ENCODE peak calls at places on chromosomes 3 and 15, in five cellular contexts. One of them, this sample, is unnamed.

GRCh38 chr3:13353936-13354542 is 66.1 kb downstream of the NUP210 start:
- DNase-seq in body of pancreas: no peak
- DNase-seq in A549: peak; percentile 40
- DNase-seq in suprapubic skin: no peak
- DNase-seq in left ventricle myocardium inferior: no peak
- DNase-seq in this sample: no peak

GRCh38 chr3:58487140-58487886 is 4.6 kb upstream of the KCTD6 start:
- DNase-seq in left ventricle myocardium inferior: peak; percentile 27
- DNase-seq in A549: no peak
- DNase-seq in suprapubic skin: no peak
- DNase-seq in body of pancreas: peak; percentile 45
- DNase-seq in this sample: peak; percentile 78

GRCh38 chr3:38662544-38662943 is 13.1 kb upstream of the SCN5A start:
- DNase-seq in suprapubic skin: no peak
- DNase-seq in A549: no peak
- DNase-seq in body of pancreas: no peak
- DNase-seq in left ventricle myocardium inferior: no peak
- DNase-seq in this sample: no peak

GRCh38 chr3:197029511-197030167 is at the start of gene MELTF:
- DNase-seq in A549: peak; percentile 80
- DNase-seq in suprapubic skin: no peak
- DNase-seq in body of pancreas: peak; percentile 59
- DNase-seq in left ventricle myocardium inferior: peak; percentile 68
- DNase-seq in this sample: no peak

GRCh38 chr3:157938154-157938774 is 168.0 kb downstream of the SHOX2 start:
- DNase-seq in left ventricle myocardium inferior: no peak
- DNase-seq in suprapubic skin: no peak
- DNase-seq in A549: no peak
- DNase-seq in body of pancreas: peak; percentile 3
- DNase-seq in this sample: no peak

GRCh38 chr3:32484437-32484836 is 18.2 kb downstream of the CMTM6 start:
- DNase-seq in suprapubic skin: no peak
- DNase-seq in left ventricle myocardium inferior: no peak
- DNase-seq in body of pancreas: peak; percentile 36
- DNase-seq in A549: no peak
- DNase-seq in this sample: no peak

GRCh38 chr15:89419370-89419984 is 76.9 kb downstream of the RHCG start:
- DNase-seq in A549: peak; percentile 48
- DNase-seq in suprapubic skin: no peak
- DNase-seq in left ventricle myocardium inferior: peak; percentile 40
- DNase-seq in body of pancreas: peak; percentile 52
- DNase-seq in this sample: peak; percentile 38

GRCh38 chr3:32177702-32178198 is 60.7 kb upstream of the CMTM8 start:
- DNase-seq in left ventricle myocardium inferior: no peak
- DNase-seq in A549: peak; percentile 67
- DNase-seq in suprapubic skin: no peak
- DNase-seq in body of pancreas: peak; percentile 93
- DNase-seq in this sample: peak; percentile 84

GRCh38 chr3:139416275-139416674 is 26.8 kb upstream of the COPB2 start:
- DNase-seq in A549: no peak
- DNase-seq in left ventricle myocardium inferior: no peak
- DNase-seq in suprapubic skin: no peak
- DNase-seq in body of pancreas: no peak
- DNase-seq in this sample: no peak

GRCh38 chr3:8166013-8166412 is 335.6 kb upstream of the LMCD1 start:
- DNase-seq in left ventricle myocardium inferior: no peak
- DNase-seq in suprapubic skin: no peak
- DNase-seq in A549: no peak
- DNase-seq in body of pancreas: no peak
- DNase-seq in this sample: no peak

GRCh38 chr15:25701716-25702465 is 161.2 kb downstream of the ATP10A start:
- DNase-seq in A549: no peak
- DNase-seq in body of pancreas: no peak
- DNase-seq in left ventricle myocardium inferior: no peak
- DNase-seq in suprapubic skin: peak; percentile 69
- DNase-seq in this sample: no peak

GRCh38 chr3:279325-279724 is 82.8 kb downstream of the CHL1 start:
- DNase-seq in left ventricle myocardium inferior: no peak
- DNase-seq in suprapubic skin: no peak
- DNase-seq in A549: no peak
- DNase-seq in body of pancreas: no peak
- DNase-seq in this sample: no peak

DNA sequence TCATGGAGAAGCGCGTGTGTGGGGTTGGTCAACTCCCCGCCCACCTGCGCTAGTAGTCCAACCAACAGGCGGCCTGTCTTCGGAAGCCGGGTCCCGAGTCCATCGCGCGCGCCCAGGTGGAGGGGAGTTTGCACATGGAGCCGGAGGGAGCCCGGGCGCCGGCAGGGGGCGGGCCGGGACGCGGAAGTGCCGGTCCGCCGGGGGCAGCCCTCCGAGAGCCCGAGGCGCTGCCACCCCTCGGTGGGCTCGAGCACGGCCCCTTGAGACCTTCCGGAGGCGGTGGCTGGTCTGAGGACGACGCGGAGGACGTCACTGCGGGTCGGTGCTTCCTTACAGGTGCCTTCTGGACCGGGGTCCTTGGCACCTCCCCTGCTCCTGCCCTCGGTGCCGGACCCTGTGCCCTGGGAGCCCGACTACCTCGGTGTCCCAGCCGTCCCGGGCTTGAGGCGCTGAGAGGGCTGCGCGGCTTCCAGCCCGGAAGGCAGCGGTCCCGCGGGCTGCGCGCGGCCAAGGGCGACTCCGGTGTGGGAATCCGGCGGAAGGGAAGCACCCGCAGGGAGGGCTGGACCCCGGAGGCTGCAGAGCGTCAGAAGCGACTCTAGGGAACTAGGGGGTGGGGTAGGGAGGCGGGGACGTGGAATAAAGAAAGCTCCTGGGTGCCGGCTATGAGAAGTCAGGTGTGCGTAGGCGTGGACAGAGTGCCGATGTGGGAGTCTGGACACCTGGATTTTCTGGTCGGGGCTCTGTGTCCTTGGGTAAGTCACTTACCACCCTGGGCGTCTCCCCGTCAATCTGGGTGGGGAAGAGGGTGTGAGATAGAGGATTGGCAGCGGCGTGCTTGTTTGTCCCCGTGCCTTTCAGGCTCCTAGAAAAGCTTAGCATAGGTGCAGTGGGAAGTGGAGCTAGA is 212.3 kb downstream of the FGF12 start:
- DNase-seq in suprapubic skin: no peak
- DNase-seq in body of pancreas: peak; percentile 92
- DNase-seq in left ventricle myocardium inferior: no peak
- DNase-seq in A549: peak; percentile 4
- DNase-seq in this sample: no peak
- H3K4me3 ChIP-seq in suprapubic skin: peak overlapping the region; percentile 51
- H3K4me3 ChIP-seq in body of pancreas: peak overlapping the region; percentile 73
- H3K4me3 ChIP-seq in left ventricle myocardium inferior: peak overlapping the region; percentile 68
- H3K4me3 ChIP-seq in A549: peak overlapping the region; percentile 38
- H3K4me3 ChIP-seq in this sample: peak overlapping the region; percentile 57

GRCh38 chr3:73561494-73561893 is 63.2 kb downstream of the PDZRN3 start:
- DNase-seq in suprapubic skin: no peak
- DNase-seq in A549: no peak
- DNase-seq in left ventricle myocardium inferior: no peak
- DNase-seq in body of pancreas: no peak
- DNase-seq in this sample: no peak
- H3K27ac ChIP-seq in suprapubic skin: no peak overlapping the region
- H3K27ac ChIP-seq in A549: no peak overlapping the region
- H3K27ac ChIP-seq in left ventricle myocardium inferior: peak overlapping the region; percentile 21
- H3K27ac ChIP-seq in body of pancreas: no peak overlapping the region
- H3K27ac ChIP-seq in this sample: no peak overlapping the region

GRCh38 chr15:77715051-77715450 is 82.3 kb upstream of the LINGO1 start:
- DNase-seq in A549: no peak
- DNase-seq in body of pancreas: no peak
- DNase-seq in suprapubic skin: no peak
- DNase-seq in left ventricle myocardium inferior: no peak
- DNase-seq in this sample: no peak

GRCh38 chr15:77714023-77714422 is 81.3 kb upstream of the LINGO1 start:
- DNase-seq in left ventricle myocardium inferior: no peak
- DNase-seq in body of pancreas: no peak
- DNase-seq in A549: no peak
- DNase-seq in suprapubic skin: no peak
- DNase-seq in this sample: no peak

GRCh38 chr15:77714555-77714954 is 81.8 kb upstream of the LINGO1 start:
- DNase-seq in body of pancreas: no peak
- DNase-seq in suprapubic skin: no peak
- DNase-seq in A549: no peak
- DNase-seq in left ventricle myocardium inferior: no peak
- DNase-seq in this sample: no peak

GRCh38 chr15:77712438-77712837 is 79.7 kb upstream of the LINGO1 start:
- DNase-seq in suprapubic skin: no peak
- DNase-seq in body of pancreas: no peak
- DNase-seq in left ventricle myocardium inferior: no peak
- DNase-seq in A549: no peak
- DNase-seq in this sample: no peak

DNA sequence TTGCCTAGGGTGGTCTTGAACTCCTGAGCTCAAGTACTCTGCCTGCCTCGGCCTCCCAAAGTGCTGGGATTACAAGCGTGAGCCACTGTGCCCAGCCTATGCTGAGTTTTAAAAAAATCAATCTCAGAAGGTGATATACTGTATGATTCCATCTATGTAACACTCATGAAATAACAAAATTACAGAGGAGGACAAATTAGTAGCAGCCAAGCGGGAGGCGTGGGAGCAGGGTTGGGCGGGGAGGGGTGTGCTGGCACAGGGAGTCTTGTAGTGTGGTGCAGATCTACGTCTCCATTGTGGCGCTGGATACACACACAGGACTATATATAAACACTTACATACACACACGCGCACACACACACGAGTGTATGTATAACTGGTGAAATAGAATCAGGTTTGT is 80.6 kb upstream of the LINGO1 start:
- DNase-seq in A549: no peak
- DNase-seq in suprapubic skin: no peak
- DNase-seq in left ventricle myocardium inferior: no peak
- DNase-seq in body of pancreas: no peak
- DNase-seq in this sample: no peak
- TF ChIP-seq CTCF in A549: no peak
- TF ChIP-seq CTCF in suprapubic skin: no peak
- TF ChIP-seq CTCF in left ventricle myocardium inferior: no peak
- TF ChIP-seq CTCF in body of pancreas: no peak
- TF ChIP-seq CTCF in this sample: no peak

GRCh38 chr3:5304188-5304587 is 116.7 kb downstream of the EDEM1 start:
- DNase-seq in suprapubic skin: no peak
- DNase-seq in left ventricle myocardium inferior: no peak
- DNase-seq in A549: no peak
- DNase-seq in body of pancreas: no peak
- DNase-seq in this sample: no peak
- H3K4me3 ChIP-seq in suprapubic skin: no peak overlapping the region
- H3K4me3 ChIP-seq in left ventricle myocardium inferior: no peak overlapping the region
- H3K4me3 ChIP-seq in A549: no peak overlapping the region
- H3K4me3 ChIP-seq in body of pancreas: no peak overlapping the region
- H3K4me3 ChIP-seq in this sample: no peak overlapping the region

GRCh38 chr15:73388256-73388781 is 19.6 kb upstream of the HCN4 start:
- DNase-seq in suprapubic skin: no peak
- DNase-seq in A549: peak; percentile 72
- DNase-seq in left ventricle myocardium inferior: no peak
- DNase-seq in body of pancreas: peak; percentile 38
- DNase-seq in this sample: no peak
- H3K27ac ChIP-seq in suprapubic skin: no peak overlapping the region
- H3K27ac ChIP-seq in A549: peak overlapping the region; percentile 47
- H3K27ac ChIP-seq in left ventricle myocardium inferior: peak overlapping the region; percentile 27
- H3K27ac ChIP-seq in body of pancreas: peak overlapping the region; percentile 74
- H3K27ac ChIP-seq in this sample: no peak overlapping the region

GRCh38 chr15:57537072-57537471 is 54.6 kb upstream of the MYZAP start:
- DNase-seq in left ventricle myocardium inferior: no peak
- DNase-seq in suprapubic skin: no peak
- DNase-seq in body of pancreas: peak; percentile 82
- DNase-seq in A549: no peak
- DNase-seq in this sample: peak; percentile 91
- TF ChIP-seq CTCF in left ventricle myocardium inferior: no peak
- TF ChIP-seq CTCF in suprapubic skin: no peak
- TF ChIP-seq CTCF in body of pancreas: no peak
- TF ChIP-seq CTCF in A549: no peak
- TF ChIP-seq CTCF in this sample: peak; percentile 8

GRCh38 chr15:63190993-63191392 is 1.6 kb downstream of the RAB8B start:
- DNase-seq in A549: no peak
- DNase-seq in body of pancreas: no peak
- DNase-seq in suprapubic skin: no peak
- DNase-seq in left ventricle myocardium inferior: no peak
- DNase-seq in this sample: no peak
- H3K4me3 ChIP-seq in A549: peak overlapping the region; percentile 68
- H3K4me3 ChIP-seq in body of pancreas: no peak overlapping the region
- H3K4me3 ChIP-seq in suprapubic skin: peak overlapping the region; percentile 64
- H3K4me3 ChIP-seq in left ventricle myocardium inferior: peak overlapping the region; percentile 77
- H3K4me3 ChIP-seq in this sample: no peak overlapping the region

GRCh38 chr3:63724987-63725386 is 72.5 kb downstream of the SNTN start:
- DNase-seq in A549: peak; percentile 1
- DNase-seq in suprapubic skin: no peak
- DNase-seq in body of pancreas: peak; percentile 51
- DNase-seq in left ventricle myocardium inferior: no peak
- DNase-seq in this sample: no peak
- H3K27ac ChIP-seq in A549: no peak overlapping the region
- H3K27ac ChIP-seq in suprapubic skin: no peak overlapping the region
- H3K27ac ChIP-seq in body of pancreas: peak overlapping the region; percentile 77
- H3K27ac ChIP-seq in left ventricle myocardium inferior: no peak overlapping the region
- H3K27ac ChIP-seq in this sample: no peak overlapping the region

GRCh38 chr3:61299981-61300380 is 48.7 kb upstream of the FHIT start:
- DNase-seq in body of pancreas: no peak
- DNase-seq in left ventricle myocardium inferior: no peak
- DNase-seq in A549: no peak
- DNase-seq in suprapubic skin: no peak
- DNase-seq in this sample: no peak
- TF ChIP-seq CTCF in body of pancreas: no peak
- TF ChIP-seq CTCF in left ventricle myocardium inferior: no peak
- TF ChIP-seq CTCF in A549: no peak
- TF ChIP-seq CTCF in suprapubic skin: no peak
- TF ChIP-seq CTCF in this sample: no peak